ENCODE peak calls at places on chromosomes 13 and 19, in four cellular contexts. W, A, K and I are unnamed samples.

GRCh38 chr13:45229172-45229571 is 28.3 kb upstream of the KCTD4 start:
- DNase-seq in W (no peak), A (no peak), K (no peak), I (no peak)

GRCh38 chr13:28684257-28684656 is 25.3 kb downstream of the POMP start:
- DNase-seq in W (no peak), A (peak), K (no peak), I (no peak)

GRCh38 chr19:737591-738093 is 13.3 kb upstream of the MISP start:
- DNase-seq in W (peak), A (peak), K (no peak), I (peak)

GRCh38 chr19:36436531-36436930 is 18.1 kb upstream of the ZFP82 start:
- DNase-seq in W (no peak), A (no peak), K (no peak), I (no peak)

GRCh38 chr13:29595380-29596063 is at the start of gene SLC7A1:
- DNase-seq in W (peak), A (peak), K (peak), I (peak)

GRCh38 chr19:47377208-47377701 is 28.1 kb downstream of the DHX34 start:
- DNase-seq in W (no peak), A (no peak), K (peak), I (no peak)

GRCh38 chr19:56115490-56115889 is 5.6 kb downstream of the ZNF787 start:
- DNase-seq in W (no peak), A (no peak), K (no peak), I (no peak)

GRCh38 chr13:53357582-53357981 is 329.0 kb downstream of the OLFM4 start:
- DNase-seq in W (no peak), A (no peak), K (no peak), I (no peak)

GRCh38 chr13:90416519-90416918 is 931.0 kb upstream of the MIR17HG start:
- DNase-seq in W (peak), A (no peak), K (no peak), I (no peak)

GRCh38 chr19:34232566-34233481 is 21.5 kb upstream of the GARRE1 start:
- DNase-seq in W (peak), A (no peak), K (peak), I (no peak)

GRCh38 chr19:45526143-45526542 is 18.9 kb downstream of the VASP start:
- DNase-seq in W (peak), A (peak), K (peak), I (peak)

GRCh38 chr19:5498817-5499535 is 43.8 kb downstream of the ZNRF4 start:
- DNase-seq in W (no peak), A (peak), K (no peak), I (no peak)

GRCh38 chr13:50518791-50519201 is 324.7 kb downstream of the DLEU7 start:
- DNase-seq in W (peak), A (no peak), K (no peak), I (no peak)

GRCh38 chr13:42279080-42279479 is 7.1 kb downstream of the AKAP11 start:
- DNase-seq in W (no peak), A (no peak), K (no peak), I (no peak)

GRCh38 chr13:66313408-66313807 is 916.7 kb downstream of the PCDH9 start:
- DNase-seq in W (peak), A (no peak), K (no peak), I (no peak)

GRCh38 chr13:48586591-48587103 is 53.8 kb upstream of the RCBTB2 start:
- DNase-seq in W (peak), A (no peak), K (no peak), I (peak)

GRCh38 chr13:114104626-114105350 is 27.6 kb downstream of the RASA3 start:
- DNase-seq in W (no peak), A (no peak), K (peak), I (no peak)

GRCh38 chr13:67736646-67737420 is 506.7 kb upstream of the PCDH9 start:
- DNase-seq in W (peak), A (peak), K (no peak), I (peak)

GRCh38 chr13:87536899-87537298 is 134.3 kb upstream of the SLITRK5 start:
- DNase-seq in W (no peak), A (no peak), K (no peak), I (no peak)

GRCh38 chr13:54018485-54018884 is 989.9 kb downstream of the OLFM4 start:
- DNase-seq in W (no peak), A (no peak), K (no peak), I (no peak)

GRCh38 chr13:67775359-67775758 is 545.2 kb upstream of the PCDH9 start:
- DNase-seq in W (no peak), A (no peak), K (no peak), I (no peak)

GRCh38 chr13:30978981-30979956 is 46.8 kb downstream of the TEX26 start:
- DNase-seq in W (peak), A (peak), K (no peak), I (peak)

GRCh38 chr19:50638576-50638975 is 1.1 kb downstream of the SYT3 start:
- DNase-seq in W (no peak), A (no peak), K (no peak), I (no peak)

GRCh38 chr19:46426506-46427162 is 2.1 kb downstream of the PNMA8C start:
- DNase-seq in W (peak), A (peak), K (peak), I (peak)

GRCh38 chr19:11078893-11079292 is 10.4 kb upstream of the LDLR start:
- DNase-seq in W (no peak), A (no peak), K (no peak), I (no peak)

GRCh38 chr13:73109288-73109899 is 50.6 kb downstream of the KLF5 start:
- DNase-seq in W (no peak), A (no peak), K (no peak), I (no peak)

GRCh38 chr19:28998974-28999373 is 214.0 kb downstream of the UQCRFS1 start:
- DNase-seq in W (no peak), A (no peak), K (no peak), I (no peak)

GRCh38 chr13:29480893-29481525 is 114.5 kb downstream of the SLC7A1 start:
- DNase-seq in W (no peak), A (no peak), K (no peak), I (no peak)

GRCh38 chr13:66461021-66461420 is 769.1 kb downstream of the PCDH9 start:
- DNase-seq in W (peak), A (no peak), K (no peak), I (no peak)

GRCh38 chr19:50688766-50689165 is 30.8 kb downstream of the SHANK1 start:
- DNase-seq in W (no peak), A (no peak), K (no peak), I (no peak)

GRCh38 chr19:43624933-43625332 is 5.5 kb upstream of the ZNF428 start:
- DNase-seq in W (peak), A (peak), K (peak), I (peak)

GRCh38 chr13:84896128-84896527 is 903.1 kb downstream of the SLITRK6 start:
- DNase-seq in W (peak), A (peak), K (no peak), I (peak)

GRCh38 chr13:72656357-72656756 is 71.1 kb downstream of the MZT1 start:
- DNase-seq in W (no peak), A (no peak), K (no peak), I (no peak)

GRCh38 chr19:7963566-7963965 is 20.1 kb upstream of the TIMM44 start:
- DNase-seq in W (no peak), A (no peak), K (peak), I (no peak)

GRCh38 chr19:3968556-3969434 is 2.1 kb downstream of the DAPK3 start:
- DNase-seq in W (peak), A (peak), K (peak), I (peak)

GRCh38 chr19:52690395-52691214 is 44.2 kb downstream of the ZNF611 start:
- DNase-seq in W (peak), A (peak), K (peak), I (peak)

GRCh38 chr13:24500977-24501376 is 11.6 kb downstream of the PARP4 start:
- DNase-seq in W (peak), A (no peak), K (no peak), I (no peak)

GRCh38 chr13:76307157-76307556 is 579.0 kb downstream of the KCTD12 start:
- DNase-seq in W (peak), A (no peak), K (no peak), I (no peak)

GRCh38 chr19:35828694-35829301 is 16.2 kb upstream of the PRODH2 start:
- DNase-seq in W (peak), A (peak), K (peak), I (peak)

DNA sequence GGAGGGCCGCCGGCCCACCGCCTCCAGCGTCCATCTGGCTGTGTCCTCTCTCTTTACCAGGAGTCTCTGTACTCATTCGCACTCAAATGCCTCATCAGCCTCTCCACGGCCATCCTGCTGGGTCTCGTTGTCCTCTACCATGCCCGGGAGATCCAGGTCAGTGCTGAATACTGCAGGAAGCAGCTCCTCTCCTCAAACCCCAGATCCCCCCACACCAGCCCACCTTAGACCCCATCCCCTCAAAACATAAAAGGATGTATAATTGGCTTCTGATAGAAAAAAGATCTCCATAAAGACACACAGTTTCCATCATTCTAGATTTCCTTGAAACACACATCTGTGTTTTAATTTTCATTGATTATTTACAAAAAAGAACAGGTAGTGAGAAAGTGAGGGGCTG is 8.1 kb downstream of the KCNN1 start:
- DNase-seq in W (no peak), A (no peak), K (no peak), I (no peak)
- TF ChIP-seq CTCF in W (no peak), A (no peak), K (no peak), I (no peak)

GRCh38 chr13:112969692-112970338 is 801 bp downstream of the MCF2L start:
- DNase-seq in W (no peak), A (no peak), K (no peak), I (no peak)

GRCh38 chr13:112968380-112968909 is 569 bp upstream of the MCF2L start:
- DNase-seq in W (no peak), A (peak), K (peak), I (no peak)

GRCh38 chr13:112967666-112968379 is 1.2 kb upstream of the MCF2L start:
- DNase-seq in W (no peak), A (no peak), K (peak), I (no peak)

GRCh38 chr13:112970552-112971287 is 1.7 kb downstream of the MCF2L start:
- DNase-seq in W (no peak), A (no peak), K (peak), I (no peak)

GRCh38 chr13:112968910-112969691 is at the start of gene MCF2L:
- DNase-seq in W (peak), A (peak), K (peak), I (no peak)
- TF ChIP-seq CTCF in W (peak), A (no peak), K (peak), I (no peak)

GRCh38 chr13:59888408-59888807 is 275.3 kb downstream of the DIAPH3 start:
- DNase-seq in W (no peak), A (no peak), K (no peak), I (no peak)

GRCh38 chr13:59893261-59893660 is 270.5 kb downstream of the DIAPH3 start:
- DNase-seq in W (no peak), A (no peak), K (no peak), I (no peak)

GRCh38 chr13:59890064-59890463 is 273.7 kb downstream of the DIAPH3 start:
- DNase-seq in W (peak), A (no peak), K (no peak), I (no peak)

GRCh38 chr13:59891053-59891452 is 272.7 kb downstream of the DIAPH3 start:
- DNase-seq in W (no peak), A (no peak), K (no peak), I (no peak)
- TF ChIP-seq CTCF in W (no peak), A (no peak), K (no peak), I (no peak)

GRCh38 chr19:6718741-6719539 is 1.5 kb downstream of the C3 start:
- DNase-seq in W (peak), A (peak), K (peak), I (no peak)

GRCh38 chr19:6717441-6717971 is 2.9 kb downstream of the C3 start:
- DNase-seq in W (no peak), A (no peak), K (no peak), I (no peak)

GRCh38 chr19:6714749-6715555 is 5.5 kb downstream of the C3 start:
- DNase-seq in W (no peak), A (no peak), K (peak), I (no peak)

GRCh38 chr19:6718111-6718740 is 2.2 kb downstream of the C3 start:
- DNase-seq in W (no peak), A (no peak), K (peak), I (no peak)

DNA sequence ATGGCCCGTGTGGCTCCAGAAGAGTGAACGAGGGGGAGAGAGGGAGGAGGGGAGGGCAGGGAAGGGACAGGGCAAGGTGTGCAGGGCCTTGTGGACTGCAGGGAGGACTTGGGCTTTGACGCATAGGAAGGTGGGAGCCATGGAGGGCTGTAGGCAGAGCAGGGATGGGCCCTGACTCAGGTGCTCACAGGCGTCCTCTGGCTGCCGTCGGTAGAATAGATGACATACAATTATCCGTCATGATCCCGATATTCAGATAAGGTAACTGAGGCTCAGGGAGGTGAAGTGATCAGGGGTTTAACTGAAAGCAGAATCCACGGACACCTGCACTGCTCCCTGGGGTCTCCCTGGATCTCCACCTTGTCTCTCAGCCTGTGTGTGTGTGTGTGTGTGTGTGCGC is 3.4 kb downstream of the C3 start:
- DNase-seq in W (no peak), A (no peak), K (peak), I (no peak)
- TF ChIP-seq CTCF in W (no peak), A (no peak), K (no peak), I (no peak)

GRCh38 chr19:8988204-8988603 is 22.0 kb downstream of the MUC16 start:
- DNase-seq in W (no peak), A (no peak), K (no peak), I (no peak)
- TF ChIP-seq CTCF in W (no peak), A (no peak), K (no peak), I (peak)

GRCh38 chr13:47420568-47420967 is 523.7 kb upstream of the HTR2A start:
- DNase-seq in W (no peak), A (no peak), K (no peak), I (no peak)
- TF ChIP-seq CTCF in W (no peak), A (no peak), K (no peak), I (no peak)

GRCh38 chr13:99614465-99614885 is 113.2 kb downstream of the TM9SF2 start:
- DNase-seq in W (peak), A (no peak), K (no peak), I (no peak)
- TF ChIP-seq CTCF in W (peak), A (peak), K (peak), I (no peak)

GRCh38 chr19:18780631-18781030 is 10.5 kb downstream of the COMP start:
- DNase-seq in W (no peak), A (no peak), K (no peak), I (no peak)
- TF ChIP-seq CTCF in W (no peak), A (no peak), K (no peak), I (no peak)